ENCODE peak calls at places on chromosomes 4 and X, in ten cellular contexts. L is SW480; Q is dermis microvascular lymphatic vessel endothelial cell; X is CD8-positive, alpha-beta T cell; Z is ecto neural progenitor cell; P is NCI-H146; W is colonic mucosa; N is stimulated activated CD4-positive, alpha-beta T cell treated with anti-CD3 and anti-CD28 coated beads, Interleukin-1b, Interleukin-23, amount 100 ng/mL, for 24 hours; V is activated CD8-positive, alpha-beta memory T cell treated with anti-CD3 and anti-CD28 coated beads for 48 hours; B is NCI-H2029. A is an unnamed sample.

GRCh38 chrX:115138040-115138439 is 51.2 kb upstream of the RBMXL3 start:
- DNase-seq in L (no peak), Q (no peak), X (no peak), Z (no peak), P (no peak), W (no peak), N (no peak), V (no peak), B (no peak), A (no peak)

GRCh38 chrX:110847334-110847733 is 51.7 kb upstream of the CHRDL1 start:
- DNase-seq in L (peak), Q (peak), X (no peak), Z (no peak), P (peak), W (peak), N (no peak), V (no peak), B (peak), A (no peak)

GRCh38 chr4:183345261-183345660 is 23.0 kb upstream of the CLDN24 start:
- DNase-seq in L (no peak), Q (no peak), X (no peak), Z (no peak), P (no peak), W (no peak), N (no peak), V (no peak), B (no peak), A (no peak)

GRCh38 chr4:138599965-138600364 is 357.8 kb upstream of the SLC7A11 start:
- DNase-seq in L (no peak), Q (no peak), X (no peak), Z (no peak), P (no peak), W (no peak), N (no peak), V (no peak), B (no peak), A (no peak)

GRCh38 chr4:115219315-115219840 is 106.0 kb upstream of the NDST4 start:
- DNase-seq in L (no peak), Q (no peak), X (no peak), Z (no peak), P (peak), W (no peak), N (no peak), V (no peak), B (peak), A (no peak)

GRCh38 chr4:137648531-137648930 is 116.2 kb upstream of the PCDH18 start:
- DNase-seq in L (no peak), Q (no peak), X (no peak), Z (no peak), P (no peak), W (no peak), N (no peak), V (no peak), B (no peak), A (no peak)

GRCh38 chr4:82898322-82899243 is 2.0 kb upstream of the THAP9 start:
- DNase-seq in L (peak), Q (no peak), X (no peak), Z (no peak), P (no peak), W (peak), N (no peak), V (no peak), B (peak), A (no peak)

GRCh38 chr4:55736605-55737183 is 82.9 kb upstream of the EXOC1L start:
- DNase-seq in L (peak), Q (no peak), X (no peak), Z (no peak), P (no peak), W (no peak), N (no peak), V (no peak), B (no peak), A (no peak)

GRCh38 chr4:168995537-168996295 is 14.3 kb downstream of the CBR4 start:
- DNase-seq in L (no peak), Q (no peak), X (no peak), Z (no peak), P (no peak), W (no peak), N (no peak), V (no peak), B (no peak), A (no peak)

GRCh38 chrX:70554081-70554480 is 109.4 kb downstream of the DLG3 start:
- DNase-seq in L (peak), Q (peak), X (no peak), Z (no peak), P (no peak), W (no peak), N (no peak), V (no peak), B (no peak), A (no peak)

GRCh38 chr4:124710253-124710849 is 2.2 kb downstream of the ANKRD50 start:
- DNase-seq in L (no peak), Q (no peak), X (no peak), Z (no peak), P (no peak), W (no peak), N (no peak), V (no peak), B (no peak), A (no peak)

GRCh38 chr4:88008133-88008621 is 742 bp downstream of the PKD2 start:
- DNase-seq in L (peak), Q (peak), X (no peak), Z (peak), P (peak), W (peak), N (no peak), V (peak), B (peak), A (no peak)

GRCh38 chrX:2401590-2402360 is 99.0 kb downstream of the DHRSX start:
- DNase-seq in L (peak), Q (no peak), X (no peak), Z (peak), P (no peak), W (no peak), N (no peak), V (no peak), B (no peak), A (no peak)

GRCh38 chrX:7088968-7089615 is 58.4 kb upstream of the STS start:
- DNase-seq in L (no peak), Q (peak), X (peak), Z (no peak), P (peak), W (no peak), N (no peak), V (no peak), B (no peak), A (no peak)